ENCODE peak calls at places on chromosome 20, in seven cellular contexts. One of them, this sample, is unnamed.

GRCh38 chr20:19880256-19881079 is 122.4 kb downstream of the RIN2 start:
- DNase-seq in ovary: no peak
- DNase-seq in astrocyte: peak; percentile 81
- DNase-seq in mammary epithelial cell: peak; percentile 57
- DNase-seq in tibial artery: no peak
- DNase-seq in CD8-positive, alpha-beta T cell: no peak
- DNase-seq in A549: peak; percentile 97
- DNase-seq in this sample: no peak

GRCh38 chr20:45300961-45301360 is 5.7 kb upstream of the RBPJL start:
- DNase-seq in ovary: no peak
- DNase-seq in astrocyte: no peak
- DNase-seq in mammary epithelial cell: peak; percentile 13
- DNase-seq in tibial artery: no peak
- DNase-seq in CD8-positive, alpha-beta T cell: no peak
- DNase-seq in A549: peak; percentile 69
- DNase-seq in this sample: no peak

GRCh38 chr20:62587757-62588402 is 54.4 kb upstream of the SLCO4A1 start:
- DNase-seq in ovary: no peak
- DNase-seq in astrocyte: peak; percentile 18
- DNase-seq in mammary epithelial cell: no peak
- DNase-seq in tibial artery: no peak
- DNase-seq in CD8-positive, alpha-beta T cell: no peak
- DNase-seq in A549: no peak
- DNase-seq in this sample: no peak

GRCh38 chr20:46699651-46700359 is 9.6 kb upstream of the SLC2A10 start:
- DNase-seq in ovary: no peak
- DNase-seq in astrocyte: no peak
- DNase-seq in mammary epithelial cell: peak; percentile 33
- DNase-seq in tibial artery: no peak
- DNase-seq in CD8-positive, alpha-beta T cell: no peak
- DNase-seq in A549: peak; percentile 35
- DNase-seq in this sample: no peak

GRCh38 chr20:48932375-48932941 is 10.9 kb downstream of the ARFGEF2 start:
- DNase-seq in ovary: no peak
- DNase-seq in astrocyte: peak; percentile 43
- DNase-seq in mammary epithelial cell: peak; percentile 41
- DNase-seq in tibial artery: no peak
- DNase-seq in CD8-positive, alpha-beta T cell: no peak
- DNase-seq in A549: no peak
- DNase-seq in this sample: no peak

GRCh38 chr20:24503352-24503931 is 34.0 kb downstream of the SYNDIG1 start:
- DNase-seq in ovary: no peak
- DNase-seq in astrocyte: peak; percentile 50
- DNase-seq in mammary epithelial cell: no peak
- DNase-seq in tibial artery: no peak
- DNase-seq in CD8-positive, alpha-beta T cell: no peak
- DNase-seq in A549: no peak
- DNase-seq in this sample: no peak

GRCh38 chr20:51542033-51542893 is at the start of gene NFATC2:
- DNase-seq in ovary: peak; percentile 53
- DNase-seq in astrocyte: no peak
- DNase-seq in mammary epithelial cell: no peak
- DNase-seq in tibial artery: no peak
- DNase-seq in CD8-positive, alpha-beta T cell: peak; percentile 42
- DNase-seq in A549: no peak
- DNase-seq in this sample: peak; percentile 53

GRCh38 chr20:62647521-62648317 is 5.4 kb downstream of the SLCO4A1 start:
- DNase-seq in ovary: peak; percentile 93
- DNase-seq in astrocyte: no peak
- DNase-seq in mammary epithelial cell: no peak
- DNase-seq in tibial artery: peak; percentile 72
- DNase-seq in CD8-positive, alpha-beta T cell: no peak
- DNase-seq in A549: no peak
- DNase-seq in this sample: no peak

GRCh38 chr20:8532169-8532568 is 400.1 kb downstream of the PLCB1 start:
- DNase-seq in ovary: no peak
- DNase-seq in astrocyte: no peak
- DNase-seq in mammary epithelial cell: no peak
- DNase-seq in tibial artery: no peak
- DNase-seq in CD8-positive, alpha-beta T cell: no peak
- DNase-seq in A549: no peak
- DNase-seq in this sample: no peak

GRCh38 chr20:24589381-24589780 is 120.0 kb downstream of the SYNDIG1 start:
- DNase-seq in ovary: no peak
- DNase-seq in astrocyte: no peak
- DNase-seq in mammary epithelial cell: no peak
- DNase-seq in tibial artery: no peak
- DNase-seq in CD8-positive, alpha-beta T cell: no peak
- DNase-seq in A549: no peak
- DNase-seq in this sample: no peak

GRCh38 chr20:61420781-61421180 is 168.7 kb downstream of the CDH4 start:
- DNase-seq in ovary: no peak
- DNase-seq in astrocyte: no peak
- DNase-seq in mammary epithelial cell: no peak
- DNase-seq in tibial artery: no peak
- DNase-seq in CD8-positive, alpha-beta T cell: no peak
- DNase-seq in A549: no peak
- DNase-seq in this sample: no peak

GRCh38 chr20:35952480-35953410 is 1.6 kb downstream of the SCAND1 start:
- DNase-seq in ovary: no peak
- DNase-seq in astrocyte: peak; percentile 29
- DNase-seq in mammary epithelial cell: no peak
- DNase-seq in tibial artery: no peak
- DNase-seq in CD8-positive, alpha-beta T cell: no peak
- DNase-seq in A549: peak; percentile 35
- DNase-seq in this sample: no peak

GRCh38 chr20:45801851-45802250 is 10.1 kb downstream of the DNTTIP1 start:
- DNase-seq in ovary: no peak
- DNase-seq in astrocyte: no peak
- DNase-seq in mammary epithelial cell: no peak
- DNase-seq in tibial artery: no peak
- DNase-seq in CD8-positive, alpha-beta T cell: no peak
- DNase-seq in A549: no peak
- DNase-seq in this sample: no peak

GRCh38 chr20:35395728-35396127 is 16.0 kb downstream of the UQCC1 start:
- DNase-seq in ovary: no peak
- DNase-seq in astrocyte: peak; percentile 91
- DNase-seq in mammary epithelial cell: no peak
- DNase-seq in tibial artery: peak; percentile 24
- DNase-seq in CD8-positive, alpha-beta T cell: no peak
- DNase-seq in A549: no peak
- DNase-seq in this sample: no peak

GRCh38 chr20:22312744-22313346 is 271.5 kb downstream of the FOXA2 start:
- DNase-seq in ovary: no peak
- DNase-seq in astrocyte: no peak
- DNase-seq in mammary epithelial cell: peak; percentile 51
- DNase-seq in tibial artery: no peak
- DNase-seq in CD8-positive, alpha-beta T cell: no peak
- DNase-seq in A549: peak; percentile 63
- DNase-seq in this sample: no peak

GRCh38 chr20:57048027-57048869 is 218.2 kb downstream of the BMP7 start:
- DNase-seq in ovary: no peak
- DNase-seq in astrocyte: no peak
- DNase-seq in mammary epithelial cell: peak; percentile 37
- DNase-seq in tibial artery: no peak
- DNase-seq in CD8-positive, alpha-beta T cell: no peak
- DNase-seq in A549: peak; percentile 81
- DNase-seq in this sample: peak; percentile 5

GRCh38 chr20:20793570-20793969 is 81.1 kb upstream of the RALGAPA2 start:
- DNase-seq in ovary: no peak
- DNase-seq in astrocyte: no peak
- DNase-seq in mammary epithelial cell: no peak
- DNase-seq in tibial artery: no peak
- DNase-seq in CD8-positive, alpha-beta T cell: no peak
- DNase-seq in A549: no peak
- DNase-seq in this sample: no peak

GRCh38 chr20:13333793-13334192 is 112.7 kb downstream of the ISM1 start:
- DNase-seq in ovary: no peak
- DNase-seq in astrocyte: no peak
- DNase-seq in mammary epithelial cell: no peak
- DNase-seq in tibial artery: no peak
- DNase-seq in CD8-positive, alpha-beta T cell: no peak
- DNase-seq in A549: peak; percentile 35
- DNase-seq in this sample: no peak

GRCh38 chr20:38192323-38192885 is 27.3 kb upstream of the TGM2 start:
- DNase-seq in ovary: no peak
- DNase-seq in astrocyte: no peak
- DNase-seq in mammary epithelial cell: no peak
- DNase-seq in tibial artery: no peak
- DNase-seq in CD8-positive, alpha-beta T cell: no peak
- DNase-seq in A549: no peak
- DNase-seq in this sample: no peak

GRCh38 chr20:23995905-23996666 is 7.5 kb upstream of the GGTLC1 start:
- DNase-seq in ovary: peak; percentile 67
- DNase-seq in astrocyte: no peak
- DNase-seq in mammary epithelial cell: peak; percentile 6
- DNase-seq in tibial artery: no peak
- DNase-seq in CD8-positive, alpha-beta T cell: peak; percentile 44
- DNase-seq in A549: peak; percentile 42
- DNase-seq in this sample: peak; percentile 31

GRCh38 chr20:63968928-63969760 is 586 bp downstream of the ZNF512B start:
- DNase-seq in ovary: peak; percentile 73
- DNase-seq in astrocyte: no peak
- DNase-seq in mammary epithelial cell: no peak
- DNase-seq in tibial artery: peak; percentile 16
- DNase-seq in CD8-positive, alpha-beta T cell: no peak
- DNase-seq in A549: no peak
- DNase-seq in this sample: no peak

GRCh38 chr20:8589956-8590355 is 457.9 kb downstream of the PLCB1 start:
- DNase-seq in ovary: no peak
- DNase-seq in astrocyte: peak; percentile 53
- DNase-seq in mammary epithelial cell: no peak
- DNase-seq in tibial artery: no peak
- DNase-seq in CD8-positive, alpha-beta T cell: no peak
- DNase-seq in A549: no peak
- DNase-seq in this sample: no peak

GRCh38 chr20:33415948-33416347 is 14.6 kb upstream of the CDK5RAP1 start:
- DNase-seq in ovary: no peak
- DNase-seq in astrocyte: no peak
- DNase-seq in mammary epithelial cell: peak; percentile 59
- DNase-seq in tibial artery: peak; percentile 64
- DNase-seq in CD8-positive, alpha-beta T cell: no peak
- DNase-seq in A549: peak; percentile 43
- DNase-seq in this sample: no peak

GRCh38 chr20:528923-529594 is 14.5 kb downstream of the CSNK2A1 start:
- DNase-seq in ovary: no peak
- DNase-seq in astrocyte: peak; percentile 80
- DNase-seq in mammary epithelial cell: peak; percentile 93
- DNase-seq in tibial artery: no peak
- DNase-seq in CD8-positive, alpha-beta T cell: no peak
- DNase-seq in A549: peak; percentile 65
- DNase-seq in this sample: no peak

GRCh38 chr20:527571-527886 is 16.1 kb downstream of the CSNK2A1 start:
- DNase-seq in ovary: no peak
- DNase-seq in astrocyte: no peak
- DNase-seq in mammary epithelial cell: no peak
- DNase-seq in tibial artery: no peak
- DNase-seq in CD8-positive, alpha-beta T cell: no peak
- DNase-seq in A549: no peak
- DNase-seq in this sample: no peak

GRCh38 chr20:535958-536357 is 7.6 kb downstream of the CSNK2A1 start:
- DNase-seq in ovary: no peak
- DNase-seq in astrocyte: no peak
- DNase-seq in mammary epithelial cell: peak; percentile 30
- DNase-seq in tibial artery: no peak
- DNase-seq in CD8-positive, alpha-beta T cell: no peak
- DNase-seq in A549: no peak
- DNase-seq in this sample: no peak

GRCh38 chr20:532530-532929 is 11.1 kb downstream of the CSNK2A1 start:
- DNase-seq in ovary: no peak
- DNase-seq in astrocyte: no peak
- DNase-seq in mammary epithelial cell: no peak
- DNase-seq in tibial artery: no peak
- DNase-seq in CD8-positive, alpha-beta T cell: no peak
- DNase-seq in A549: no peak
- DNase-seq in this sample: no peak

GRCh38 chr20:531608-532007 is 12.0 kb downstream of the CSNK2A1 start:
- DNase-seq in ovary: no peak
- DNase-seq in astrocyte: no peak
- DNase-seq in mammary epithelial cell: no peak
- DNase-seq in tibial artery: no peak
- DNase-seq in CD8-positive, alpha-beta T cell: no peak
- DNase-seq in A549: no peak
- DNase-seq in this sample: no peak
- H3K9me3 ChIP-seq in ovary: no peaks in the 10 kb centered on the region
- H3K9me3 ChIP-seq in astrocyte: no peaks in the 10 kb centered on the region
- H3K9me3 ChIP-seq in mammary epithelial cell: no peaks in the 10 kb centered on the region
- H3K9me3 ChIP-seq in tibial artery: no peaks in the 10 kb centered on the region
- H3K9me3 ChIP-seq in CD8-positive, alpha-beta T cell: peaks cover 11% of the 10 kb centered on the region
- H3K9me3 ChIP-seq in A549: no peaks in the 10 kb centered on the region
- H3K9me3 ChIP-seq in this sample: peaks cover 18% of the 10 kb centered on the region

GRCh38 chr20:42190084-42190483 is 571.9 kb upstream of the CHD6 start:
- DNase-seq in ovary: no peak
- DNase-seq in astrocyte: no peak
- DNase-seq in mammary epithelial cell: no peak
- DNase-seq in tibial artery: no peak
- DNase-seq in CD8-positive, alpha-beta T cell: no peak
- DNase-seq in A549: no peak
- DNase-seq in this sample: no peak
- H3K9me3 ChIP-seq in ovary: no peaks in the 10 kb centered on the region
- H3K9me3 ChIP-seq in astrocyte: no peaks in the 10 kb centered on the region
- H3K9me3 ChIP-seq in mammary epithelial cell: peaks cover 31% of the 10 kb centered on the region
- H3K9me3 ChIP-seq in tibial artery: no peaks in the 10 kb centered on the region
- H3K9me3 ChIP-seq in CD8-positive, alpha-beta T cell: no peaks in the 10 kb centered on the region
- H3K9me3 ChIP-seq in A549: no peaks in the 10 kb centered on the region
- H3K9me3 ChIP-seq in this sample: no peaks in the 10 kb centered on the region

GRCh38 chr20:44268802-44269201 is 21.7 kb downstream of the GDAP1L1 start:
- DNase-seq in ovary: no peak
- DNase-seq in astrocyte: no peak
- DNase-seq in mammary epithelial cell: no peak
- DNase-seq in tibial artery: no peak
- DNase-seq in CD8-positive, alpha-beta T cell: no peak
- DNase-seq in A549: no peak
- DNase-seq in this sample: no peak

GRCh38 chr20:44258226-44258890 is 11.2 kb downstream of the GDAP1L1 start:
- DNase-seq in ovary: no peak
- DNase-seq in astrocyte: no peak
- DNase-seq in mammary epithelial cell: no peak
- DNase-seq in tibial artery: no peak
- DNase-seq in CD8-positive, alpha-beta T cell: no peak
- DNase-seq in A549: no peak
- DNase-seq in this sample: no peak

GRCh38 chr20:44264287-44264686 is 17.2 kb downstream of the GDAP1L1 start:
- DNase-seq in ovary: no peak
- DNase-seq in astrocyte: no peak
- DNase-seq in mammary epithelial cell: peak; percentile 9
- DNase-seq in tibial artery: no peak
- DNase-seq in CD8-positive, alpha-beta T cell: no peak
- DNase-seq in A549: no peak
- DNase-seq in this sample: no peak
- H3K9me3 ChIP-seq in ovary: no peaks in the 10 kb centered on the region
- H3K9me3 ChIP-seq in astrocyte: no peaks in the 10 kb centered on the region
- H3K9me3 ChIP-seq in mammary epithelial cell: no peaks in the 10 kb centered on the region
- H3K9me3 ChIP-seq in tibial artery: no peaks in the 10 kb centered on the region
- H3K9me3 ChIP-seq in CD8-positive, alpha-beta T cell: no peaks in the 10 kb centered on the region
- H3K9me3 ChIP-seq in A549: no peaks in the 10 kb centered on the region
- H3K9me3 ChIP-seq in this sample: no peaks in the 10 kb centered on the region

GRCh38 chr20:31355981-31356380 is 12.4 kb upstream of the DEFB118 start:
- DNase-seq in ovary: no peak
- DNase-seq in astrocyte: no peak
- DNase-seq in mammary epithelial cell: no peak
- DNase-seq in tibial artery: no peak
- DNase-seq in CD8-positive, alpha-beta T cell: no peak
- DNase-seq in A549: no peak
- DNase-seq in this sample: no peak
- H3K9me3 ChIP-seq in ovary: no peaks in the 10 kb centered on the region
- H3K9me3 ChIP-seq in astrocyte: peaks cover 7% of the 10 kb centered on the region
- H3K9me3 ChIP-seq in mammary epithelial cell: peaks cover 7% of the 10 kb centered on the region
- H3K9me3 ChIP-seq in tibial artery: no peaks in the 10 kb centered on the region
- H3K9me3 ChIP-seq in CD8-positive, alpha-beta T cell: no peaks in the 10 kb centered on the region
- H3K9me3 ChIP-seq in A549: no peaks in the 10 kb centered on the region
- H3K9me3 ChIP-seq in this sample: no peaks in the 10 kb centered on the region